ENCODE peak calls at places on chromosomes 16 and 17, in ten cellular contexts. One of them, this sample, is unnamed.

GRCh38 chr17:39443326-39443725 is 7.7 kb downstream of the MED1 start:
- DNase-seq in HepG2: no peak
- DNase-seq in fibroblast of lung: no peak
- DNase-seq in ovary: no peak
- DNase-seq in pancreas: no peak
- DNase-seq in left lung: no peak
- DNase-seq in effector memory CD4-positive, alpha-beta T cell: no peak
- DNase-seq in MM.1S: no peak
- DNase-seq in colonic mucosa: no peak
- DNase-seq in adrenal gland: no peak
- DNase-seq in this sample: no peak

GRCh38 chr16:12392585-12393089 is 411.1 kb downstream of the CPPED1 start:
- DNase-seq in adrenal gland: no peak
- DNase-seq in effector memory CD4-positive, alpha-beta T cell: no peak
- DNase-seq in pancreas: no peak
- DNase-seq in MM.1S: no peak
- DNase-seq in left lung: no peak
- DNase-seq in HepG2: no peak
- DNase-seq in ovary: no peak
- DNase-seq in fibroblast of lung: no peak
- DNase-seq in colonic mucosa: no peak
- DNase-seq in this sample: no peak

GRCh38 chr17:37261286-37261685 is 114.5 kb upstream of the C17orf78 start:
- DNase-seq in HepG2: no peak
- DNase-seq in pancreas: no peak
- DNase-seq in ovary: no peak
- DNase-seq in fibroblast of lung: peak; percentile 80
- DNase-seq in colonic mucosa: no peak
- DNase-seq in adrenal gland: no peak
- DNase-seq in left lung: no peak
- DNase-seq in effector memory CD4-positive, alpha-beta T cell: no peak
- DNase-seq in MM.1S: no peak
- DNase-seq in this sample: no peak

GRCh38 chr16:88810166-88810867 is 1.4 kb downstream of the APRT start:
- DNase-seq in adrenal gland: no peak
- DNase-seq in colonic mucosa: no peak
- DNase-seq in pancreas: no peak
- DNase-seq in left lung: no peak
- DNase-seq in HepG2: no peak
- DNase-seq in fibroblast of lung: no peak
- DNase-seq in effector memory CD4-positive, alpha-beta T cell: no peak
- DNase-seq in MM.1S: no peak
- DNase-seq in ovary: no peak
- DNase-seq in this sample: no peak

GRCh38 chr17:32912218-32912897 is 15.6 kb upstream of the TMEM98 start:
- DNase-seq in MM.1S: no peak
- DNase-seq in pancreas: peak; percentile 91
- DNase-seq in HepG2: peak; percentile 84
- DNase-seq in fibroblast of lung: peak; percentile 62
- DNase-seq in colonic mucosa: peak; percentile 92
- DNase-seq in ovary: peak; percentile 70
- DNase-seq in effector memory CD4-positive, alpha-beta T cell: no peak
- DNase-seq in adrenal gland: peak; percentile 86
- DNase-seq in left lung: peak; percentile 87
- DNase-seq in this sample: no peak

GRCh38 chr17:7144203-7144602 is 29.6 kb upstream of the ASGR2 start:
- DNase-seq in left lung: no peak
- DNase-seq in colonic mucosa: no peak
- DNase-seq in effector memory CD4-positive, alpha-beta T cell: no peak
- DNase-seq in MM.1S: no peak
- DNase-seq in fibroblast of lung: no peak
- DNase-seq in HepG2: no peak
- DNase-seq in pancreas: no peak
- DNase-seq in adrenal gland: no peak
- DNase-seq in ovary: no peak
- DNase-seq in this sample: no peak

GRCh38 chr17:1005361-1005946 is 8.5 kb downstream of the TIMM22 start:
- DNase-seq in adrenal gland: peak; percentile 90
- DNase-seq in MM.1S: no peak
- DNase-seq in effector memory CD4-positive, alpha-beta T cell: no peak
- DNase-seq in colonic mucosa: peak; percentile 63
- DNase-seq in left lung: no peak
- DNase-seq in pancreas: peak; percentile 82
- DNase-seq in ovary: peak; percentile 87
- DNase-seq in fibroblast of lung: peak; percentile 83
- DNase-seq in HepG2: no peak
- DNase-seq in this sample: no peak

GRCh38 chr17:64084940-64085649 is 44.8 kb downstream of the ERN1 start:
- DNase-seq in fibroblast of lung: no peak
- DNase-seq in ovary: no peak
- DNase-seq in pancreas: no peak
- DNase-seq in HepG2: no peak
- DNase-seq in colonic mucosa: no peak
- DNase-seq in MM.1S: no peak
- DNase-seq in adrenal gland: no peak
- DNase-seq in effector memory CD4-positive, alpha-beta T cell: no peak
- DNase-seq in left lung: no peak
- DNase-seq in this sample: no peak

DNA sequence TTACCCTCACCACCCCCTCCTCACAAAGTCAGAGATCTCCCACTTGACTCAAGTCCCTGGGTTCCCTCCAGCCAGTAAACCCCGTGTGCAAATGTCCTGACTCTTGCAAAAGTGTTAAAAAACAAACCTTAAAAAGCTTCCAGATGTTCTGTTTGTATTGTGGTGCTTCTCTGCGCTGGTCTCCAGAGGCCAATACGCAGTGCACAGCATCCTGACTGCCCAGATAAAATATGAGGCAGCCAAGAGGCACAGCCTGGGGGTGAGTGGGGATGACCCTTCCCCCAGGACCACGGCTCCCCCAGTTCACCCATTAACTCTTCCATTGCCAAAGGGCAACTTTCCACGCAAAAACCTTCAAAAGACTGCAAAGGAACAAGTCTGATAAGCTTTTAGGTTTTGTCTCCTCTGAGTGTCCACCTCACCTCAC is 291.8 kb downstream of the SOX9 start:
- DNase-seq in pancreas: no peak
- DNase-seq in HepG2: peak; percentile 70
- DNase-seq in effector memory CD4-positive, alpha-beta T cell: no peak
- DNase-seq in colonic mucosa: no peak
- DNase-seq in fibroblast of lung: no peak
- DNase-seq in MM.1S: no peak
- DNase-seq in left lung: no peak
- DNase-seq in ovary: no peak
- DNase-seq in adrenal gland: no peak
- DNase-seq in this sample: no peak
- H3K4me1 ChIP-seq in pancreas: peaks cover 34% of the 10 kb centered on the region
- H3K4me1 ChIP-seq in HepG2: peaks cover 96% of the 10 kb centered on the region
- H3K4me1 ChIP-seq in effector memory CD4-positive, alpha-beta T cell: no peaks in the 10 kb centered on the region
- H3K4me1 ChIP-seq in colonic mucosa: no peaks in the 10 kb centered on the region
- H3K4me1 ChIP-seq in fibroblast of lung: peaks cover 8% of the 10 kb centered on the region
- H3K4me1 ChIP-seq in MM.1S: peaks cover 7% of the 10 kb centered on the region
- H3K4me1 ChIP-seq in left lung: peaks cover 2% of the 10 kb centered on the region
- H3K4me1 ChIP-seq in ovary: no peaks in the 10 kb centered on the region
- H3K4me1 ChIP-seq in adrenal gland: peaks cover 2% of the 10 kb centered on the region
- H3K4me1 ChIP-seq in this sample: no peaks in the 10 kb centered on the region

GRCh38 chr16:20900299-20901067 is at the start of the genes DCUN1D3 and LYRM1:
- DNase-seq in ovary: peak; percentile 98
- DNase-seq in HepG2: peak; percentile 99
- DNase-seq in effector memory CD4-positive, alpha-beta T cell: peak; percentile 86
- DNase-seq in MM.1S: peak; percentile 89
- DNase-seq in adrenal gland: peak; percentile 99
- DNase-seq in colonic mucosa: peak; percentile 96
- DNase-seq in fibroblast of lung: peak; percentile 100
- DNase-seq in pancreas: peak; percentile 96
- DNase-seq in left lung: peak; percentile 98
- DNase-seq in this sample: peak; percentile 88

GRCh38 chr16:20898938-20899502 is 1.1 kb downstream of the DCUN1D3 start:
- DNase-seq in MM.1S: no peak
- DNase-seq in fibroblast of lung: peak; percentile 93
- DNase-seq in left lung: no peak
- DNase-seq in colonic mucosa: no peak
- DNase-seq in effector memory CD4-positive, alpha-beta T cell: no peak
- DNase-seq in pancreas: no peak
- DNase-seq in HepG2: peak; percentile 56
- DNase-seq in adrenal gland: no peak
- DNase-seq in ovary: no peak
- DNase-seq in this sample: no peak

GRCh38 chr16:20897253-20897896 is 2.8 kb downstream of the DCUN1D3 start:
- DNase-seq in ovary: no peak
- DNase-seq in MM.1S: no peak
- DNase-seq in HepG2: peak; percentile 36
- DNase-seq in left lung: no peak
- DNase-seq in fibroblast of lung: peak; percentile 76
- DNase-seq in colonic mucosa: no peak
- DNase-seq in effector memory CD4-positive, alpha-beta T cell: no peak
- DNase-seq in pancreas: no peak
- DNase-seq in adrenal gland: peak; percentile 77
- DNase-seq in this sample: no peak

GRCh38 chr16:20899503-20900298 is 457 bp downstream of the DCUN1D3 start:
- DNase-seq in MM.1S: no peak
- DNase-seq in pancreas: peak; percentile 39
- DNase-seq in ovary: no peak
- DNase-seq in adrenal gland: peak; percentile 71
- DNase-seq in HepG2: peak; percentile 92
- DNase-seq in left lung: no peak
- DNase-seq in colonic mucosa: peak; percentile 48
- DNase-seq in fibroblast of lung: no peak
- DNase-seq in effector memory CD4-positive, alpha-beta T cell: no peak
- DNase-seq in this sample: no peak

DNA sequence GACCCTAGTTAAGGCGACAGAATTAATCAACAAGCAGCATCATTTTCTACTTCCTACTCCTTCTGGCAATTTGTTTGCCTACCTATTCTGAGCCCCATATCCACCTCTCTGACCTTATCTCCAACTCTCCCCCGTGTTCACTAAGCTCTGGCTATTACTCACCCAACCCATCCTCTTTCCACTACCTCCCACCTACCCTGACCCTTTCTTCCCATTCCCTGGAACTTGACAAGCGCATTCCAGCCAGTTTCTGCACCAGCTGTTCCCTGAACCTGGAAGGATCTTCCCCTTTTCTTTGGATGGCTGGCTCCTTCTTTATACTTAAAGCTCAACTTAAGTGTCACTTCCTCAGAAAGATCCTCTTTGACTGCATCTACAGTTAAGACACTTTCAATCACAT is 2.3 kb downstream of the DCUN1D3 start:
- DNase-seq in adrenal gland: no peak
- DNase-seq in MM.1S: no peak
- DNase-seq in effector memory CD4-positive, alpha-beta T cell: no peak
- DNase-seq in pancreas: no peak
- DNase-seq in HepG2: no peak
- DNase-seq in colonic mucosa: no peak
- DNase-seq in fibroblast of lung: peak; percentile 53
- DNase-seq in ovary: no peak
- DNase-seq in left lung: no peak
- DNase-seq in this sample: no peak
- H3K27ac ChIP-seq in adrenal gland: peak overlapping the region; percentile 99
- H3K27ac ChIP-seq in MM.1S: no peak overlapping the region
- H3K27ac ChIP-seq in effector memory CD4-positive, alpha-beta T cell: no peak overlapping the region
- H3K27ac ChIP-seq in pancreas: no peak overlapping the region
- H3K27ac ChIP-seq in HepG2: no peak overlapping the region
- H3K27ac ChIP-seq in colonic mucosa: no peak overlapping the region
- H3K27ac ChIP-seq in fibroblast of lung: peak overlapping the region; percentile 97
- H3K27ac ChIP-seq in ovary: no peak overlapping the region
- H3K27ac ChIP-seq in left lung: peak overlapping the region; percentile 97
- H3K27ac ChIP-seq in this sample: no peak overlapping the region

DNA sequence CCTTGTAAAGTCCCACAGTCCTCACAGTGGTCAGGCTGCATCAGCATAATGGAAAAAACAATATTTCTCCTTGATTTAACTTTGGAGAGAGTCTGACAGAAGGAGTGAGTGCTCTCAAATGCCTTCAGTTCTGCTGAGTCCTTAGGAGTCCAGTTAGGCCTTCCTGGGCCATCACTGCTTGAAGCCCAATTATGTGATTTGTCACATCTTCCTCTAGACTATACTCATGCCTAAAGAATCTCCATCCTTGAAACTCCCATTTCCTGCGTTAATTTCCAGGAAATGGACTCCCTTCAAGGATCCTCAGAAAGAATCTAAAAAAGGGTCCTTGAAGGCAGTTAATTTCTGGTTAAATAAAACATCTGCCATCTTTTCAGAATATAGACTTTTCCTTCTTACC is 52.8 kb downstream of the SLFN5 start:
- DNase-seq in MM.1S: no peak
- DNase-seq in fibroblast of lung: no peak
- DNase-seq in pancreas: no peak
- DNase-seq in left lung: no peak
- DNase-seq in effector memory CD4-positive, alpha-beta T cell: no peak
- DNase-seq in adrenal gland: no peak
- DNase-seq in ovary: no peak
- DNase-seq in colonic mucosa: no peak
- DNase-seq in HepG2: no peak
- DNase-seq in this sample: no peak
- H3K9me3 ChIP-seq in MM.1S: no peaks in the 10 kb centered on the region
- H3K9me3 ChIP-seq in fibroblast of lung: no peaks in the 10 kb centered on the region
- H3K9me3 ChIP-seq in pancreas: no peaks in the 10 kb centered on the region
- H3K9me3 ChIP-seq in left lung: no peaks in the 10 kb centered on the region
- H3K9me3 ChIP-seq in effector memory CD4-positive, alpha-beta T cell: no peaks in the 10 kb centered on the region
- H3K9me3 ChIP-seq in adrenal gland: no peaks in the 10 kb centered on the region
- H3K9me3 ChIP-seq in ovary: no peaks in the 10 kb centered on the region
- H3K9me3 ChIP-seq in colonic mucosa: no peaks in the 10 kb centered on the region
- H3K9me3 ChIP-seq in HepG2: peaks cover under 1% of the 10 kb centered on the region
- H3K9me3 ChIP-seq in this sample: no peaks in the 10 kb centered on the region

GRCh38 chr17:17813055-17813724 is 23.6 kb downstream of the SREBF1 start:
- DNase-seq in HepG2: no peak
- DNase-seq in effector memory CD4-positive, alpha-beta T cell: no peak
- DNase-seq in left lung: no peak
- DNase-seq in colonic mucosa: no peak
- DNase-seq in ovary: no peak
- DNase-seq in pancreas: no peak
- DNase-seq in MM.1S: no peak
- DNase-seq in fibroblast of lung: no peak
- DNase-seq in adrenal gland: peak; percentile 65
- DNase-seq in this sample: no peak

GRCh38 chr17:17810374-17811248 is 26.2 kb downstream of the SREBF1 start:
- DNase-seq in ovary: peak; percentile 75
- DNase-seq in left lung: no peak
- DNase-seq in pancreas: no peak
- DNase-seq in HepG2: no peak
- DNase-seq in effector memory CD4-positive, alpha-beta T cell: no peak
- DNase-seq in MM.1S: no peak
- DNase-seq in colonic mucosa: no peak
- DNase-seq in fibroblast of lung: peak; percentile 27
- DNase-seq in adrenal gland: peak; percentile 79
- DNase-seq in this sample: no peak

GRCh38 chr17:17812211-17813054 is 24.4 kb downstream of the SREBF1 start:
- DNase-seq in pancreas: peak; percentile 58
- DNase-seq in ovary: peak; percentile 87
- DNase-seq in colonic mucosa: peak; percentile 73
- DNase-seq in left lung: no peak
- DNase-seq in MM.1S: peak; percentile 20
- DNase-seq in adrenal gland: peak; percentile 91
- DNase-seq in fibroblast of lung: peak; percentile 52
- DNase-seq in HepG2: peak; percentile 52
- DNase-seq in effector memory CD4-positive, alpha-beta T cell: peak; percentile 47
- DNase-seq in this sample: peak; percentile 62

GRCh38 chr17:17809527-17810373 is 27.0 kb downstream of the SREBF1 start:
- DNase-seq in pancreas: no peak
- DNase-seq in colonic mucosa: no peak
- DNase-seq in MM.1S: no peak
- DNase-seq in ovary: peak; percentile 75
- DNase-seq in fibroblast of lung: peak; percentile 43
- DNase-seq in adrenal gland: no peak
- DNase-seq in effector memory CD4-positive, alpha-beta T cell: no peak
- DNase-seq in left lung: no peak
- DNase-seq in HepG2: no peak
- DNase-seq in this sample: no peak

GRCh38 chr17:17811381-17812210 is 25.2 kb downstream of the SREBF1 start:
- DNase-seq in colonic mucosa: no peak
- DNase-seq in adrenal gland: peak; percentile 65
- DNase-seq in HepG2: peak; percentile 70
- DNase-seq in pancreas: no peak
- DNase-seq in effector memory CD4-positive, alpha-beta T cell: no peak
- DNase-seq in left lung: no peak
- DNase-seq in MM.1S: no peak
- DNase-seq in ovary: peak; percentile 81
- DNase-seq in fibroblast of lung: no peak
- DNase-seq in this sample: no peak
- H3K4me1 ChIP-seq in colonic mucosa: no peaks in the 10 kb centered on the region
- H3K4me1 ChIP-seq in adrenal gland: peaks cover 68% of the 10 kb centered on the region
- H3K4me1 ChIP-seq in HepG2: peaks cover 36% of the 10 kb centered on the region
- H3K4me1 ChIP-seq in pancreas: no peaks in the 10 kb centered on the region
- H3K4me1 ChIP-seq in effector memory CD4-positive, alpha-beta T cell: peaks cover 5% of the 10 kb centered on the region
- H3K4me1 ChIP-seq in left lung: peaks cover 22% of the 10 kb centered on the region
- H3K4me1 ChIP-seq in MM.1S: peaks cover 16% of the 10 kb centered on the region
- H3K4me1 ChIP-seq in ovary: peaks cover 14% of the 10 kb centered on the region
- H3K4me1 ChIP-seq in fibroblast of lung: peaks cover 8% of the 10 kb centered on the region
- H3K4me1 ChIP-seq in this sample: peaks cover 14% of the 10 kb centered on the region